ENCODE peak calls at places on chromosome 9, in four cellular contexts. H, T, Q and O are unnamed samples. For H3K27me3, the result is how much of the 10 kb centered on the place peaks cover.

GRCh38 chr9:6209966-6210365 is 5.6 kb upstream of the IL33 start:
- DNase-seq in H (no peak), T (no peak), Q (no peak), O (no peak)

GRCh38 chr9:14043491-14043890 is 270.4 kb downstream of the NFIB start:
- DNase-seq in H (no peak), T (no peak), Q (no peak), O (no peak)

GRCh38 chr9:126956929-126957686 is 42.5 kb downstream of the RALGPS1 start:
- DNase-seq in H (no peak), T (no peak), Q (peak), O (no peak)

GRCh38 chr9:105050296-105050695 is 122.3 kb upstream of the ABCA1 start:
- DNase-seq in H (no peak), T (no peak), Q (no peak), O (no peak)

GRCh38 chr9:97925497-97926334 is 3.4 kb upstream of the TRMO start:
- DNase-seq in H (no peak), T (no peak), Q (no peak), O (no peak)

GRCh38 chr9:33742519-33742918 is 52.8 kb upstream of the PRSS3 start:
- DNase-seq in H (no peak), T (no peak), Q (no peak), O (no peak)

GRCh38 chr9:78620764-78621163 is 323.8 kb downstream of the PSAT1 start:
- DNase-seq in H (no peak), T (no peak), Q (no peak), O (no peak)

GRCh38 chr9:74284596-74284995 is 212.5 kb upstream of the RORB start:
- DNase-seq in H (no peak), T (no peak), Q (no peak), O (no peak)

GRCh38 chr9:124812401-124813016 is 35.6 kb downstream of the OLFML2A start:
- DNase-seq in H (no peak), T (no peak), Q (no peak), O (no peak)

GRCh38 chr9:32434892-32435291 is 50.4 kb downstream of the ACO1 start:
- DNase-seq in H (no peak), T (no peak), Q (no peak), O (no peak)

GRCh38 chr9:137670391-137671195 is 51.8 kb downstream of the EHMT1 start:
- DNase-seq in H (peak), T (no peak), Q (peak), O (peak)

GRCh38 chr9:113998529-113999255 is 79.4 kb downstream of the AMBP start:
- DNase-seq in H (no peak), T (no peak), Q (no peak), O (no peak)

GRCh38 chr9:95286151-95286550 is 31.4 kb downstream of the FANCC start:
- DNase-seq in H (no peak), T (no peak), Q (no peak), O (no peak)

GRCh38 chr9:101226161-101226560 is 158.6 kb downstream of the BAAT start:
- DNase-seq in H (no peak), T (no peak), Q (no peak), O (no peak)

GRCh38 chr9:78609471-78609870 is 312.5 kb downstream of the PSAT1 start:
- DNase-seq in H (no peak), T (no peak), Q (no peak), O (no peak)

GRCh38 chr9:935348-935965 is 41.0 kb upstream of the DMRT3 start:
- DNase-seq in H (no peak), T (no peak), Q (peak), O (no peak)

GRCh38 chr9:110083866-110084265 is 124.1 kb downstream of the C9orf152 start:
- DNase-seq in H (no peak), T (no peak), Q (no peak), O (no peak)

GRCh38 chr9:85858351-85858750 is 82.6 kb upstream of the NAA35 start:
- DNase-seq in H (no peak), T (no peak), Q (no peak), O (no peak)

GRCh38 chr9:4904322-4905134 is 80.5 kb upstream of the JAK2 start:
- DNase-seq in H (no peak), T (no peak), Q (no peak), O (no peak)

GRCh38 chr9:136204838-136205706 is at the start of gene LHX3:
- DNase-seq in H (no peak), T (no peak), Q (peak), O (no peak)

GRCh38 chr9:112925058-112925641 is 34.5 kb upstream of the SLC46A2 start:
- DNase-seq in H (no peak), T (no peak), Q (peak), O (no peak)

GRCh38 chr9:136665111-136665703 is 2.5 kb downstream of the EGFL7 start:
- DNase-seq in H (no peak), T (no peak), Q (no peak), O (no peak)

GRCh38 chr9:132381966-132382541 is 24.6 kb downstream of the TTF1 start:
- DNase-seq in H (peak), T (no peak), Q (no peak), O (peak)

GRCh38 chr9:113307401-113307975 is 4.3 kb upstream of the RNF183 start:
- DNase-seq in H (no peak), T (no peak), Q (peak), O (no peak)

GRCh38 chr9:650362-650761 is 191.1 kb upstream of the DMRT1 start:
- DNase-seq in H (no peak), T (no peak), Q (peak), O (no peak)

GRCh38 chr9:107438211-107439030 is 51.1 kb downstream of the KLF4 start:
- DNase-seq in H (no peak), T (no peak), Q (no peak), O (no peak)

GRCh38 chr9:32677931-32678330 is 42.5 kb upstream of the TAF1L start:
- DNase-seq in H (no peak), T (no peak), Q (no peak), O (no peak)

GRCh38 chr9:21504113-21504512 is 22.0 kb upstream of the IFNE start:
- DNase-seq in H (no peak), T (no peak), Q (no peak), O (no peak)

GRCh38 chr9:79604921-79605562 is 33.3 kb downstream of the TLE4 start:
- DNase-seq in H (no peak), T (no peak), Q (no peak), O (no peak)

GRCh38 chr9:87500894-87501656 is 3.4 kb downstream of the DAPK1 start:
- DNase-seq in H (no peak), T (no peak), Q (no peak), O (no peak)

GRCh38 chr9:87501806-87502205 is 4.1 kb downstream of the DAPK1 start:
- DNase-seq in H (no peak), T (no peak), Q (no peak), O (no peak)

GRCh38 chr9:87498816-87499454 is 1.3 kb downstream of the DAPK1 start:
- DNase-seq in H (no peak), T (no peak), Q (peak), O (no peak)

GRCh38 chr9:87499455-87500015 is 1.9 kb downstream of the DAPK1 start:
- DNase-seq in H (no peak), T (no peak), Q (no peak), O (no peak)

GRCh38 chr9:87500491-87500890 is 2.8 kb downstream of the DAPK1 start:
- DNase-seq in H (no peak), T (no peak), Q (no peak), O (no peak)
- H3K4me3 ChIP-seq in H (peak), T (no peak), Q (no peak), O (no peak)

DNA sequence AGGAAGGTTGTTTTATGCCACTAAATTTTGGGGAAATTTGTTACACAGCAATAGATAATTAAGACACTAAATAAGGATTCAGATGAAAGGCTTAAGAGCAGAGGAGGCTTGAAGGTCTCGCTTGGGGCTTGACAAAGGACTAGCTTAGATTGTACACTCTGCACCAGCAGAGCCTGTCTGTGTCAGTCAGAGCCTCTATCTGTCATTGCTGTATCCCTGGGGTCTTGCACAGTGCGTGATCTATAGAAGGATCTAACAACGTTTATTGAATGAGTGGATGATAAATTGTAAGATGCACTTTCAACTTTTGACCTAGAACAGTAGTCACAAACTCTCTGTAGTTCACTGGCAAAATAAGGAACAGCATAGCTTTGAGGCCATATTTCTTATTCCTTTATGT is 173.4 kb downstream of the ENTREP1 start:
- DNase-seq in H (no peak), T (no peak), Q (no peak), O (no peak)
- H3K27me3 ChIP-seq in H (under half), T (under half), Q (under half), O (under half)

DNA sequence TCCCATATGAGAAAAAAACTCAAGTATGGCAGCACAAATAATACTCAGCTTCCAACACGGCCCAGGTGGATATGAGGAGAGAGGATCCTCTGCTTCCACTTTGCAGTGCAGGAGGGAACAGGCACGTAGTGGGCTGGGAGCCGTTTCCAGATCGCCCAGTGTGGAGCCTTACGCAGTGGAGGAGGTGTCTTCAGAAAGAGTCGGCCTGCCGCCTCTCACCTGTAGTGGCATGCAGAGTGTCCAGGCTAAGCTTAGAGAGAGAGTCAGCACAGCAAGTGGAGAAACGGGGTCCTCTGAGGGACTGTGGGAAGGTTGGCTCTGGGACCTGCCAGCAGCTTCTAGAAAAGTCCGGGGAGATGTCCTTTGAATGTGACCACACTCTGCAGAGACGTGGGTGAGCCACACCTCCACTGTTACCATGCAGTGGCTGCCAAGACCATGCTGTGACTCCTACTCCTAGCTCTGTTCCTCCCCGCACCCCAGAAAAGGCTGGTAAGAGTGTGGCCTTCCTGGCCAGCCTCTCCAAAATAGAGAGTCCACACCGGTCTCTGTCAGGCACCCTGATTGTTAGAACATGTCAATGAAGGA is 3.5 kb upstream of the SEMA4D start:
- DNase-seq in H (no peak), T (no peak), Q (no peak), O (no peak)
- TF ChIP-seq CTCF in H (no peak), T (no peak), Q (no peak), O (no peak)

GRCh38 chr9:88532320-88532719 is 2.7 kb upstream of the NXNL2 start:
- DNase-seq in H (peak), T (no peak), Q (peak), O (no peak)
- H3K4me3 ChIP-seq in H (peak), T (no peak), Q (no peak), O (no peak)

GRCh38 chr9:133619791-133620190 is 10.6 kb upstream of the FAM163B start:
- DNase-seq in H (no peak), T (peak), Q (no peak), O (no peak)

GRCh38 chr9:133615897-133616188 is 6.7 kb upstream of the FAM163B start:
- DNase-seq in H (no peak), T (peak), Q (no peak), O (no peak)

GRCh38 chr9:133621868-133622267 is 12.7 kb upstream of the FAM163B start:
- DNase-seq in H (no peak), T (no peak), Q (no peak), O (no peak)

GRCh38 chr9:133616643-133617405 is 7.6 kb upstream of the FAM163B start:
- DNase-seq in H (no peak), T (peak), Q (no peak), O (peak)

GRCh38 chr9:133618726-133619125 is 9.5 kb upstream of the FAM163B start:
- DNase-seq in H (no peak), T (no peak), Q (no peak), O (no peak)
- H3K27me3 ChIP-seq in H (under half), T (under half), Q (under half), O (under half)

DNA sequence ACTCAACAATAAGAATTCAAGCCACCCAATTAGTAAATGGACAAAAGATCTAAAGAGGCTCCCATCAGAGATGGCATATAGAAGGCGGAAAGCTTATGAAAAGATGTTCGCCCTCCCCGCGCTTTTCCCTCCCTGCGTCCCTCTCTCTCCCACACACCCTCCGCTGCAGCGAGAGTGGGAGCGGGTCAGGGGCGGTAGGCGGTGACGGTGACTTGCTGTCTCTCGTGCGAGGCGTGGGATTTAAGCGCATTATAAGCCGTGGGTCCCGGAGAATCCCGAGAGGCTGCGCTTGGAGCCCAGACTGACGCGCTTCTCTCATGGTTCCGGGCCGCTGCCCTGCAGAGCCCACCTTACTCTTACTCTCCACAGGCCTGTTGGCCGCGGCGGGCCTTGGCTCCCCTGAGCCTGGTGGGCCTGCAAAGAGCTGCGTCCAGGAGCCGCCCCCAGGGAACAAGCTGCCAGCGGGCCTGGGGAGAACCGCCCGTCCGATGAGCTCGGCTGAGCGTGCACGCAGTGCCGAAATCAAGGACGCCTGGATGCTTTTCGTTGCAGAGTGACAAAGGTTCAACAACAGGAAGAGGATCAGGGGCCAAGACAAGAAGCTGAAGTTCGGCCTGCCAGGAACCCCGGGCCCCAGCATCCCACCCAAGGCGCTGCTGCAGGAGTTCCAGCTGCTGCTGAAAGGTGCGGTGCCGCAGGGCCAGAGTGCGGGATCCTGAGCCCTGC is 42.6 kb upstream of the BICD2 start:
- DNase-seq in H (no peak), T (no peak), Q (no peak), O (no peak)
- TF ChIP-seq CTCF in H (no peak), T (no peak), Q (no peak), O (no peak)

GRCh38 chr9:69192214-69192613 is 18.1 kb downstream of the TJP2 start:
- DNase-seq in H (no peak), T (no peak), Q (no peak), O (no peak)

GRCh38 chr9:69190866-69191672 is 17.0 kb downstream of the TJP2 start:
- DNase-seq in H (no peak), T (no peak), Q (no peak), O (no peak)

GRCh38 chr9:69186841-69187611 is 12.9 kb downstream of the TJP2 start:
- DNase-seq in H (no peak), T (no peak), Q (no peak), O (no peak)

GRCh38 chr9:69188975-69189374 is 14.9 kb downstream of the TJP2 start:
- DNase-seq in H (no peak), T (no peak), Q (no peak), O (no peak)

GRCh38 chr9:69190086-69190865 is 16.2 kb downstream of the TJP2 start:
- DNase-seq in H (no peak), T (no peak), Q (no peak), O (no peak)
- H3K4me3 ChIP-seq in H (no peak), T (no peak), Q (no peak), O (no peak)

GRCh38 chr9:76526026-76526425 is 67.0 kb downstream of the GCNT1 start:
- DNase-seq in H (no peak), T (no peak), Q (no peak), O (no peak)
- H3K27me3 ChIP-seq in H (under half), T (under half), Q (under half), O (under half)

GRCh38 chr9:37583522-37584121 is 7.4 kb upstream of the FBXO10 start:
- DNase-seq in H (no peak), T (no peak), Q (no peak), O (no peak)

GRCh38 chr9:37587521-37587920 is 4.9 kb downstream of the TOMM5 start:
- DNase-seq in H (no peak), T (no peak), Q (no peak), O (no peak)

GRCh38 chr9:37582548-37583157 is 6.5 kb upstream of the FBXO10 start:
- DNase-seq in H (no peak), T (no peak), Q (no peak), O (no peak)
- TF ChIP-seq CTCF in H (peak), T (peak), Q (peak), O (peak)